ENCODE peak calls at places on chromosomes 5 and 9, in four cellular contexts. I is SHP77, G is OCI-LY7, Q is neural crest cell. B is an unnamed sample.
A peak's percentile ranks its signal among the peaks of the same experiment; 100 is the strongest.

GRCh38 chr5:16603295-16603694 is 13.5 kb downstream of the RETREG1 start:
- DNase-seq in I (no peak), G (no peak), Q (no peak), B (no peak)

GRCh38 chr9:136688274-136689107 is 1.2 kb upstream of the AGPAT2 start:
- DNase-seq in I (no peak), G (no peak), Q (no peak), B (peak; percentile 16)

GRCh38 chr5:84303315-84303714 is 81.4 kb downstream of the EDIL3 start:
- DNase-seq in I (no peak), G (no peak), Q (no peak), B (no peak)

GRCh38 chr9:131579789-131580211 is 34.5 kb downstream of the PRRT1B start:
- DNase-seq in I (no peak), G (no peak), Q (no peak), B (peak; percentile 61)

GRCh38 chr9:7841831-7842230 is 42.3 kb upstream of the DMAC1 start:
- DNase-seq in I (no peak), G (no peak), Q (no peak), B (no peak)

GRCh38 chr5:114953559-114953958 is 216.1 kb downstream of the TRIM36 start:
- DNase-seq in I (no peak), G (peak; percentile 0), Q (no peak), B (no peak)

GRCh38 chr9:130866474-130866965 is 30.1 kb downstream of the QRFP start:
- DNase-seq in I (peak; percentile 88), G (peak; percentile 63), Q (peak; percentile 86), B (no peak)

GRCh38 chr5:39340486-39340885 is 23.8 kb downstream of the C9 start:
- DNase-seq in I (no peak), G (no peak), Q (no peak), B (no peak)

GRCh38 chr5:151615431-151615830 is 24.3 kb upstream of the FAT2 start:
- DNase-seq in I (no peak), G (no peak), Q (no peak), B (no peak)

GRCh38 chr9:71250626-71251025 is 129.2 kb upstream of the TRPM3 start:
- DNase-seq in I (no peak), G (no peak), Q (no peak), B (no peak)

GRCh38 chr5:42984307-42984706 is 55.8 kb downstream of the ANXA2R start:
- DNase-seq in I (no peak), G (no peak), Q (no peak), B (no peak)

GRCh38 chr5:73027361-73027760 is 71.5 kb downstream of the FCHO2 start:
- DNase-seq in I (no peak), G (peak; percentile 3), Q (no peak), B (no peak)

GRCh38 chr9:32525506-32525905 is 490 bp downstream of the RIGI start:
- DNase-seq in I (no peak), G (no peak), Q (no peak), B (no peak)

GRCh38 chr9:130891699-130892502 is 4.7 kb downstream of the QRFP start:
- DNase-seq in I (no peak), G (no peak), Q (peak; percentile 35), B (no peak)

GRCh38 chr9:105307731-105308130 is 63.3 kb downstream of the SLC44A1 start:
- DNase-seq in I (no peak), G (no peak), Q (no peak), B (no peak)

GRCh38 chr5:169344629-169345028 is 43.7 kb upstream of the SLIT3 start:
- DNase-seq in I (no peak), G (no peak), Q (no peak), B (no peak)

GRCh38 chr5:142412581-142412980 is 87.8 kb upstream of the SPRY4 start:
- DNase-seq in I (no peak), G (no peak), Q (no peak), B (no peak)

GRCh38 chr5:147786115-147786514 is 3.6 kb upstream of the JAKMIP2 start:
- DNase-seq in I (no peak), G (no peak), Q (no peak), B (no peak)

GRCh38 chr5:7425830-7426229 is 29.9 kb downstream of the ADCY2 start:
- DNase-seq in I (no peak), G (no peak), Q (no peak), B (no peak)

GRCh38 chr9:104367507-104367906 is 136.6 kb upstream of the OR13F1 start:
- DNase-seq in I (no peak), G (no peak), Q (no peak), B (no peak)

GRCh38 chr5:173455599-173455957 is 127.4 kb upstream of the STC2 start:
- DNase-seq in I (no peak), G (no peak), Q (no peak), B (no peak)

GRCh38 chr9:95515272-95516113 is 1.3 kb downstream of the PTCH1 start:
- DNase-seq in I (peak; percentile 27), G (peak; percentile 50), Q (peak; percentile 59), B (no peak)

GRCh38 chr5:151199581-151200185 is 24.2 kb downstream of the CCDC69 start:
- DNase-seq in I (no peak), G (no peak), Q (no peak), B (no peak)

GRCh38 chr5:138149530-138149929 is 10.3 kb upstream of the NME5 start:
- DNase-seq in I (no peak), G (no peak), Q (no peak), B (no peak)

GRCh38 chr9:138104251-138105122 is 226.9 kb downstream of the CACNA1B start:
- DNase-seq in I (no peak), G (no peak), Q (no peak), B (no peak)

GRCh38 chr5:74040065-74040551 is 414.1 kb downstream of the ARHGEF28 start:
- DNase-seq in I (peak; percentile 97), G (no peak), Q (no peak), B (no peak)

GRCh38 chr5:150945501-150945900 is 40.7 kb upstream of the ZNF300 start:
- DNase-seq in I (no peak), G (no peak), Q (no peak), B (no peak)

GRCh38 chr5:1687301-1687970 is 112.2 kb downstream of the MRPL36 start:
- DNase-seq in I (no peak), G (no peak), Q (no peak), B (no peak)

GRCh38 chr9:19967567-19968459 is 179.0 kb upstream of the SLC24A2 start:
- DNase-seq in I (no peak), G (peak; percentile 2), Q (no peak), B (no peak)

GRCh38 chr9:122463828-122464632 is 13.7 kb downstream of the OR1J1 start:
- DNase-seq in I (peak; percentile 88), G (peak; percentile 47), Q (no peak), B (no peak)

GRCh38 chr5:54087436-54087835 is 222.9 kb downstream of the ARL15 start:
- DNase-seq in I (no peak), G (no peak), Q (no peak), B (no peak)

GRCh38 chr5:99070355-99070754 is 141.5 kb upstream of the CHD1 start:
- DNase-seq in I (no peak), G (no peak), Q (no peak), B (no peak)